ENCODE peak calls at places on chromosomes 13 and 19, in eight cellular contexts. X, O, T, I, S, B, Q and U are unnamed samples.

GRCh38 chr19:19661675-19662251 is 1.7 kb downstream of the ATP13A1 start:
- DNase-seq in X (peak; percentile 18), O (no peak), T (peak; percentile 30), I (peak; percentile 45), S (no peak), B (no peak), Q (peak; percentile 57), U (no peak)

GRCh38 chr13:18628428-18628827 is 553.2 kb downstream of the TUBA3C start:
- DNase-seq in X (no peak), O (no peak), T (no peak), I (no peak), S (no peak), B (no peak), Q (no peak), U (no peak)

GRCh38 chr19:33508941-33509614 is 12.5 kb downstream of the PEPD start:
- DNase-seq in X (no peak), O (no peak), T (no peak), I (no peak), S (no peak), B (no peak), Q (no peak), U (peak; percentile 76)

GRCh38 chr19:42472402-42473147 is 29.8 kb upstream of the CXCL17 start:
- DNase-seq in X (no peak), O (no peak), T (no peak), I (no peak), S (no peak), B (no peak), Q (no peak), U (no peak)

GRCh38 chr19:3639479-3639878 is 12.9 kb upstream of the CACTIN start:
- DNase-seq in X (no peak), O (no peak), T (no peak), I (no peak), S (no peak), B (no peak), Q (no peak), U (no peak)

GRCh38 chr13:21590231-21590630 is 13.7 kb downstream of the MICU2 start:
- DNase-seq in X (no peak), O (peak; percentile 21), T (no peak), I (no peak), S (no peak), B (no peak), Q (no peak), U (no peak)

GRCh38 chr13:102724923-102725322 is 30.1 kb upstream of the METTL21C start:
- DNase-seq in X (no peak), O (peak; percentile 24), T (no peak), I (no peak), S (no peak), B (no peak), Q (no peak), U (no peak)

GRCh38 chr19:55165952-55166529 is 372 bp downstream of the DNAAF3 start:
- DNase-seq in X (peak; percentile 46), O (peak; percentile 56), T (peak; percentile 91), I (peak; percentile 68), S (peak; percentile 75), B (peak; percentile 66), Q (no peak), U (peak; percentile 93)

GRCh38 chr13:55087085-55087484 is 2053.6 kb upstream of the PRR20A start:
- DNase-seq in X (no peak), O (no peak), T (peak; percentile 43), I (no peak), S (no peak), B (no peak), Q (no peak), U (no peak)

GRCh38 chr13:73329355-73329754 is 270.6 kb downstream of the KLF5 start:
- DNase-seq in X (no peak), O (no peak), T (no peak), I (no peak), S (no peak), B (no peak), Q (no peak), U (no peak)

GRCh38 chr13:103839460-103839859 is 773.2 kb upstream of the SLC10A2 start:
- DNase-seq in X (no peak), O (no peak), T (no peak), I (no peak), S (no peak), B (no peak), Q (no peak), U (no peak)

GRCh38 chr13:51041126-51041525 is 69.9 kb downstream of the C13orf42 start:
- DNase-seq in X (no peak), O (no peak), T (no peak), I (no peak), S (no peak), B (no peak), Q (no peak), U (no peak)

GRCh38 chr19:5692785-5693194 is 2.7 kb downstream of the RPL36 start:
- DNase-seq in X (no peak), O (no peak), T (no peak), I (no peak), S (no peak), B (no peak), Q (no peak), U (no peak)
- TF ChIP-seq POLR2A in X (no peak), O (no peak), T (peak; percentile 55), I (no peak), S (no peak), B (no peak), Q (no peak), U (no peak)

DNA sequence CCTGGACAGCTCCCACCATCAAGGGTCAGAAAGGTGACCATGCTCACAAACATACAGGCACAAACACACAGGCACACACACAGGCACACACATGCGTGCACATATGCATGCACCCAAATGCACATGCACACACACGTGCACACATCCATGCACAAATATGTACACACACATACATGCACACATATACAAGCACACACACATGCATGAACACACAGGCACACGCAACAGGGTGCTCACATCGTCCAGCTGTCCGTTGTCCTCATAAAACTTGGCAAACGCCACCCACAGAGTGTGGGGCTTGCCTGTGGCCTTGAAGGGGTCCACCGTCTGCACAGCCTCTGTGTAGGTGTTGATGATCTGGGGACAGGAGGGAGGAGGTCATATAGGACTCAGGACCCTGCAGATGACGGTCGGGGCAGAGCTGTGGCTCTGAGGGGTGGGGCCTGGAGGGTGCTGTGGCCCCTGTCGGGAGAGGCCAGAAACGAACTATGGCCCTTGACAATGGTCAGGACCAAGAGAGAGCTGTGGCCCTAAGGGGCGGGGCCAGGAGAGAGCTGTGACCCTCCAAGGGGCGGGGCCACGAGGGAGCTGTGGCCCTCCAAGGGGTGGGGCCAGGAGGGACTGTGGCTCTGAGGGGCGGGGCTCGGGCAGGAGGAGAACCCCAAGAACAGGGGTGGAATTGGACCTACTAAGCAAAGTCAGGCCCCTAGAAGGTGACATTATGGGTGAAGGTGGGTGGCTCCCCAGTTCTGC is 6.2 kb downstream of the XAB2 start:
- DNase-seq in X (no peak), O (no peak), T (peak; percentile 78), I (no peak), S (no peak), B (no peak), Q (no peak), U (no peak)
- TF ChIP-seq POLR2A in X (no peak), O (no peak), T (no peak), I (no peak), S (no peak), B (no peak), Q (no peak), U (no peak)

GRCh38 chr13:113753171-113753570 is 5.9 kb upstream of the TMEM255B start:
- DNase-seq in X (no peak), O (no peak), T (no peak), I (no peak), S (peak; percentile 27), B (no peak), Q (peak; percentile 11), U (no peak)

GRCh38 chr13:113751491-113751890 is 7.5 kb upstream of the TMEM255B start:
- DNase-seq in X (no peak), O (no peak), T (no peak), I (no peak), S (peak; percentile 24), B (no peak), Q (no peak), U (no peak)

GRCh38 chr13:113754242-113754641 is 4.8 kb upstream of the TMEM255B start:
- DNase-seq in X (no peak), O (no peak), T (no peak), I (no peak), S (peak; percentile 19), B (no peak), Q (no peak), U (no peak)

GRCh38 chr13:113756441-113757097 is 2.5 kb upstream of the TMEM255B start:
- DNase-seq in X (no peak), O (peak; percentile 12), T (no peak), I (no peak), S (peak; percentile 37), B (no peak), Q (no peak), U (no peak)

GRCh38 chr13:113754691-113755090 is 4.3 kb upstream of the TMEM255B start:
- DNase-seq in X (no peak), O (no peak), T (no peak), I (no peak), S (peak; percentile 42), B (no peak), Q (no peak), U (no peak)
- TF ChIP-seq POLR2A in X (no peak), O (no peak), T (no peak), I (no peak), S (no peak), B (no peak), Q (no peak), U (no peak)

GRCh38 chr13:114282143-114282685 is 813 bp downstream of the UPF3A start:
- DNase-seq in X (peak; percentile 53), O (peak; percentile 65), T (peak; percentile 61), I (peak; percentile 44), S (peak; percentile 70), B (peak; percentile 35), Q (peak; percentile 72), U (peak; percentile 71)
- TF ChIP-seq POLR2A in X (no peak), O (no peak), T (no peak), I (peak; percentile 58), S (no peak), B (no peak), Q (no peak), U (no peak)

DNA sequence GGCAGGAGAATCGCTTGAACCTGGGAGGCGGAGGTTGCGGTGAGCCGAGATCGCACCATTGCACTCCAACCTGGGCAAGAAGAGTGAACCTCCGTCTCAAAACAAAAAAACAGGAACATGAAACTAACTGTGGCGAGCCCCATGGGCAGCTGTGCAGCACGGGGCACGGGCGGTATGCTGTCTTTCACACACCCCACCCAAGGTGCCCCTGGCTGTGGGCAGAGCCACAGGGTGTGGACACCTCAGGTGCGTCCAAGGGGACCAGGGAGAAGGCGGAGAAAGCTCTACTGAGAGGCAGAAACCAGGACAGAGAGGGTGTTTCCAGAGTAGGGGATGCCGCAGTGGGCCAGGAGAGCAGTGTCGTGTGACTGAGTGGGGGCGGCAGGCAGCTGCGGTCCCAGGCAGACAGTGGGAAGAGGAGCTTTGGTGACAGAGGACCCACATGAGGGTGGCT is 29.8 kb downstream of the CARS2 start:
- DNase-seq in X (no peak), O (no peak), T (no peak), I (peak; percentile 63), S (no peak), B (no peak), Q (no peak), U (no peak)
- TF ChIP-seq POLR2A in X (no peak), O (no peak), T (no peak), I (no peak), S (no peak), B (no peak), Q (no peak), U (no peak)

GRCh38 chr19:13842294-13843103 is 34.4 kb upstream of the NANOS3 start:
- DNase-seq in X (peak; percentile 91), O (peak; percentile 65), T (no peak), I (peak; percentile 88), S (peak; percentile 94), B (peak; percentile 88), Q (peak; percentile 94), U (no peak)
- TF ChIP-seq POLR2A in X (peak; percentile 69), O (peak; percentile 97), T (peak; percentile 54), I (peak; percentile 60), S (peak; percentile 97), B (peak; percentile 96), Q (peak; percentile 99), U (peak; percentile 92)